ENCODE peak calls at places on chromosome 12, in four cellular contexts. One of them, this sample, is unnamed.

GRCh38 chr12:3205742-3206519 is 128.8 kb downstream of the TSPAN9 start:
- DNase-seq in GM12878: no peak
- DNase-seq in HepG2: no peak
- DNase-seq in K562: no peak
- DNase-seq in this sample: no peak

GRCh38 chr12:20865873-20866272 is 55.4 kb downstream of the SLCO1B3 start:
- DNase-seq in GM12878: no peak
- DNase-seq in HepG2: no peak
- DNase-seq in K562: no peak
- DNase-seq in this sample: no peak

GRCh38 chr12:48422060-48422459 is 50.3 kb upstream of the ANP32D start:
- DNase-seq in GM12878: no peak
- DNase-seq in HepG2: no peak
- DNase-seq in K562: no peak
- DNase-seq in this sample: no peak

GRCh38 chr12:53180931-53181645 is 363 bp upstream of the CSAD start:
- DNase-seq in HepG2: peak
- DNase-seq in GM12878: no peak
- DNase-seq in K562: peak
- DNase-seq in this sample: peak

GRCh38 chr12:91628656-91629055 is 446.0 kb upstream of the DCN start:
- DNase-seq in GM12878: no peak
- DNase-seq in K562: no peak
- DNase-seq in HepG2: no peak
- DNase-seq in this sample: no peak

GRCh38 chr12:6141048-6141447 is 16.6 kb upstream of the VWF start:
- DNase-seq in K562: no peak
- DNase-seq in HepG2: no peak
- DNase-seq in GM12878: no peak
- DNase-seq in this sample: no peak

GRCh38 chr12:60148831-60149230 is 553.0 kb downstream of the SLC16A7 start:
- DNase-seq in K562: no peak
- DNase-seq in HepG2: no peak
- DNase-seq in GM12878: no peak
- DNase-seq in this sample: no peak

GRCh38 chr12:93153321-93153720 is 224.2 kb upstream of the EEA1 start:
- DNase-seq in K562: no peak
- DNase-seq in HepG2: no peak
- DNase-seq in GM12878: no peak
- DNase-seq in this sample: no peak

GRCh38 chr12:107366322-107366721 is 273.0 kb upstream of the CRY1 start:
- DNase-seq in HepG2: no peak
- DNase-seq in GM12878: no peak
- DNase-seq in K562: no peak
- DNase-seq in this sample: no peak

GRCh38 chr12:46212108-46212982 is 56.5 kb downstream of the SLC38A1 start:
- DNase-seq in GM12878: no peak
- DNase-seq in HepG2: no peak
- DNase-seq in K562: no peak
- DNase-seq in this sample: no peak

GRCh38 chr12:54495327-54495726 is 2.2 kb upstream of the NCKAP1L start:
- DNase-seq in HepG2: no peak
- DNase-seq in GM12878: no peak
- DNase-seq in K562: no peak
- DNase-seq in this sample: no peak

GRCh38 chr12:124323771-124324530 is 29.1 kb downstream of the RFLNA start:
- DNase-seq in K562: no peak
- DNase-seq in GM12878: no peak
- DNase-seq in HepG2: no peak
- DNase-seq in this sample: no peak

GRCh38 chr12:92253301-92253700 is 107.7 kb upstream of the BTG1 start:
- DNase-seq in K562: no peak
- DNase-seq in GM12878: no peak
- DNase-seq in HepG2: no peak
- DNase-seq in this sample: no peak

GRCh38 chr12:49671051-49671765 is 36.0 kb downstream of the FMNL3 start:
- DNase-seq in GM12878: no peak
- DNase-seq in HepG2: no peak
- DNase-seq in K562: no peak
- DNase-seq in this sample: no peak

GRCh38 chr12:90211017-90211416 is 502.4 kb upstream of the ATP2B1 start:
- DNase-seq in K562: no peak
- DNase-seq in HepG2: no peak
- DNase-seq in GM12878: no peak
- DNase-seq in this sample: no peak

GRCh38 chr12:103779410-103780092 is 61.5 kb downstream of the NT5DC3 start:
- DNase-seq in HepG2: no peak
- DNase-seq in K562: no peak
- DNase-seq in GM12878: no peak
- DNase-seq in this sample: no peak

GRCh38 chr12:27179399-27180214 is 64.5 kb upstream of the STK38L start:
- DNase-seq in HepG2: peak
- DNase-seq in GM12878: peak
- DNase-seq in K562: no peak
- DNase-seq in this sample: peak

GRCh38 chr12:114848661-114849060 is 164.7 kb upstream of the TBX3 start:
- DNase-seq in K562: no peak
- DNase-seq in GM12878: no peak
- DNase-seq in HepG2: no peak
- DNase-seq in this sample: no peak

GRCh38 chr12:12721251-12721689 is 4.1 kb downstream of the CDKN1B start:
- DNase-seq in HepG2: no peak
- DNase-seq in K562: no peak
- DNase-seq in GM12878: no peak
- DNase-seq in this sample: no peak

GRCh38 chr12:60263146-60263545 is 667.3 kb downstream of the SLC16A7 start:
- DNase-seq in K562: no peak
- DNase-seq in HepG2: no peak
- DNase-seq in GM12878: no peak
- DNase-seq in this sample: no peak

GRCh38 chr12:75488553-75488952 is 8.0 kb downstream of the GLIPR1 start:
- DNase-seq in K562: peak
- DNase-seq in GM12878: no peak
- DNase-seq in HepG2: peak
- DNase-seq in this sample: peak

GRCh38 chr12:6553051-6553868 is 2.6 kb downstream of the IFFO1 start:
- DNase-seq in GM12878: no peak
- DNase-seq in K562: no peak
- DNase-seq in HepG2: no peak
- DNase-seq in this sample: no peak

GRCh38 chr12:26182377-26182776 is 13.0 kb upstream of the SSPN start:
- DNase-seq in K562: no peak
- DNase-seq in GM12878: no peak
- DNase-seq in HepG2: no peak
- DNase-seq in this sample: no peak

GRCh38 chr12:123897221-123897620 is 75.4 kb downstream of the CCDC92 start:
- DNase-seq in HepG2: no peak
- DNase-seq in GM12878: no peak
- DNase-seq in K562: no peak
- DNase-seq in this sample: no peak

GRCh38 chr12:54579696-54580333 is 8.6 kb downstream of the PPP1R1A start:
- DNase-seq in K562: peak
- DNase-seq in HepG2: peak
- DNase-seq in GM12878: no peak
- DNase-seq in this sample: peak

GRCh38 chr12:49933793-49934192 is 16.7 kb upstream of the AQP2 start:
- DNase-seq in GM12878: no peak
- DNase-seq in HepG2: no peak
- DNase-seq in K562: no peak
- DNase-seq in this sample: no peak

GRCh38 chr12:88207921-88208640 is 66.0 kb downstream of the TMTC3 start:
- DNase-seq in K562: no peak
- DNase-seq in HepG2: no peak
- DNase-seq in GM12878: no peak
- DNase-seq in this sample: no peak

GRCh38 chr12:69897744-69898143 is 72.7 kb downstream of the MYRFL start:
- DNase-seq in K562: no peak
- DNase-seq in GM12878: no peak
- DNase-seq in HepG2: no peak
- DNase-seq in this sample: no peak

GRCh38 chr12:49705479-49706267 is 1.5 kb downstream of the FMNL3 start:
- DNase-seq in GM12878: no peak
- DNase-seq in K562: no peak
- DNase-seq in HepG2: peak
- DNase-seq in this sample: no peak

GRCh38 chr12:122394626-122395194 is 27.8 kb downstream of the CLIP1 start:
- DNase-seq in HepG2: no peak
- DNase-seq in K562: no peak
- DNase-seq in GM12878: no peak
- DNase-seq in this sample: no peak

GRCh38 chr12:6925543-6926279 is 2.0 kb upstream of the ATN1 start:
- DNase-seq in GM12878: no peak
- DNase-seq in HepG2: no peak
- DNase-seq in K562: no peak
- DNase-seq in this sample: no peak

GRCh38 chr12:108035372-108035771 is 93.7 kb upstream of the WSCD2 start:
- DNase-seq in HepG2: no peak
- DNase-seq in K562: no peak
- DNase-seq in GM12878: no peak
- DNase-seq in this sample: no peak

GRCh38 chr12:31570880-31571279 is 20.1 kb downstream of the DENND5B start:
- DNase-seq in K562: no peak
- DNase-seq in HepG2: peak
- DNase-seq in GM12878: no peak
- DNase-seq in this sample: no peak

GRCh38 chr12:31578632-31579031 is 12.3 kb downstream of the DENND5B start:
- DNase-seq in HepG2: no peak
- DNase-seq in GM12878: no peak
- DNase-seq in K562: no peak
- DNase-seq in this sample: no peak

GRCh38 chr12:31572900-31573299 is 18.0 kb downstream of the DENND5B start:
- DNase-seq in HepG2: no peak
- DNase-seq in K562: no peak
- DNase-seq in GM12878: no peak
- DNase-seq in this sample: no peak

DNA sequence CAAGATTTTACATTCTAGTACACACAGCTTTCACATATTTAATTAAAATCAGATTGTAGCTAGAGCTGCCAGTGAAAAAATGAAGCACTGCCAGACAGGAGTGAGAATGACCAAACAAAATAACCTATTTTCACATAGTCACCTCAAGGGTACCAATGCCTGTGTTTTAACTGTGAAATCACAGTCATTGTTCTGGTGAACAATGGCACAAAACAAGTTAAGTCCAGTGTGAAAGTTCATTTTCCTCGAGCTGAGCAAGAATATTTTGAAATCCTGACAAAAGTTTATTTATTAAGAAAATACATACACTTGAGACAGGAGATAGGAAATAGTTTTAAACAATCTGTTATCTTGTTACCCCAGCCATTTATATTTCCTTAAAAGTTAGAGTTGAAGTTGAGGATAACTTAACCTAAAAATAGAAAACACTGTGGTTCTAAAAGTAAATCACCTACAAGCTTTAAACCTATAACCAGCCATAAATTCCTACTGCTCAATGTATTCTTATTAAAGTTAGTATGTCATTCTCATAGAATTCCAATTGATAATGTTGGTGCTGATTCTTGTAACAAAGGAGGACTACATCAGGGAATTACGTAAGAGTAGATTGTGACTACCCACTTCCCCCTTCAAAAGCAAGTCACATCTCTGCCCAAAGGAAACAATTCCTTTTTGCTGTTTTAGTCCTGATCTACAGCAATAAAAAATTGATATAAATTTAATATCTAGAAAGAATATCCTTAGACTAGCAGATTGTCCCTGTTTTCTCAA is 15.9 kb downstream of the DENND5B start:
- DNase-seq in HepG2: peak
- DNase-seq in K562: no peak
- DNase-seq in GM12878: no peak
- DNase-seq in this sample: no peak
- TF ChIP-seq FOXM1 in HepG2: no peak
- TF ChIP-seq FOXM1 in K562: no peak
- TF ChIP-seq FOXM1 in GM12878: no peak
- TF ChIP-seq FOXM1 in this sample: no peak

GRCh38 chr12:4216542-4216927 is 57.0 kb upstream of the CCND2 start:
- DNase-seq in K562: no peak
- DNase-seq in HepG2: no peak
- DNase-seq in GM12878: no peak
- DNase-seq in this sample: no peak

GRCh38 chr12:4214912-4215861 is 58.4 kb upstream of the CCND2 start:
- DNase-seq in K562: peak
- DNase-seq in GM12878: peak
- DNase-seq in HepG2: no peak
- DNase-seq in this sample: no peak

GRCh38 chr12:4220489-4220888 is 53.1 kb upstream of the CCND2 start:
- DNase-seq in K562: no peak
- DNase-seq in HepG2: no peak
- DNase-seq in GM12878: no peak
- DNase-seq in this sample: no peak

GRCh38 chr12:4215862-4216541 is 57.6 kb upstream of the CCND2 start:
- DNase-seq in HepG2: no peak
- DNase-seq in K562: no peak
- DNase-seq in GM12878: peak
- DNase-seq in this sample: no peak

DNA sequence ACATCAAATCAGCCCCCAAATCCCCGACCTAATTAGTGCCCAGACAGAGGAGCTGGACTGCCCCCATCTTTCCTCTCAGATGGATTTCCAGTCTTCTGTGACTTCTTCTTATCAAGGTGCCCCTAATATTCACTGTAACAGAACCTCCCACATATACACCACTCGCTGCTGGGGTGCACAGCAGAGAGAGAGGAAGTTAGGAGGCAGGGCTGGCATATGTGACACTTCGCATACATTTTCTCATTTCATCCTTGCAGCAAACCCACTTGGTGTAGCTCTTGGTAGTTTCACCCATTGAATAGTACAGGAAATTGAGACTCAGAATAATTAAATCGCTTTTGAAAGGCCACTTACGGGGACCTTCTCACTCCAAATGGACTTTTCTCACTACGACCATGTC is 56.5 kb upstream of the CCND2 start:
- DNase-seq in GM12878: no peak
- DNase-seq in K562: no peak
- DNase-seq in HepG2: no peak
- DNase-seq in this sample: no peak
- TF ChIP-seq TARDBP in GM12878: no peak
- TF ChIP-seq TARDBP in K562: no peak
- TF ChIP-seq TARDBP in HepG2: no peak
- TF ChIP-seq TARDBP in this sample: no peak

DNA sequence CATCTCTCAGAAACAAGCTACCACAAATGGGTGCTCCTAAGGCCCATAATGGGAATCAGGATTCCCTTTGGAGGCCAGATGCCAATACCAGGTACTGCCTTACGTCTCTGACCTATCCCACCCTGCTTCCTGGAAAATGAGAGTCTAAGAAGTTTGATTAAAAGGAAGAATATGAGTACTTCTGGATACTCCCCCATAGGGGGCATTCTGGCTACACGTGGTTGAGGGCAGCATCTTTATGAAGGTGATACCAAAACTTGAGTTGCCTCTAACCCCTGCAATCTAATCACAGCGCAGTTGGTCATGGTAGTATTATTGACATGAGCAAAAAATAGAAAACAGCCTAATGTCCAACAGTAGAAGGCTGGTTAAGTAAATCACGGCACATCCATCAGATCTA is 184.2 kb upstream of the LHX5 start:
- DNase-seq in HepG2: no peak
- DNase-seq in GM12878: no peak
- DNase-seq in K562: no peak
- DNase-seq in this sample: no peak
- TF ChIP-seq FOXM1 in HepG2: no peak
- TF ChIP-seq FOXM1 in GM12878: no peak
- TF ChIP-seq FOXM1 in K562: no peak
- TF ChIP-seq FOXM1 in this sample: no peak

GRCh38 chr12:29398495-29398894 is 17.5 kb upstream of the ERGIC2 start:
- DNase-seq in K562: no peak
- DNase-seq in HepG2: no peak
- DNase-seq in GM12878: no peak
- DNase-seq in this sample: no peak
- TF ChIP-seq TARDBP in K562: no peak
- TF ChIP-seq TARDBP in HepG2: no peak
- TF ChIP-seq TARDBP in GM12878: no peak
- TF ChIP-seq TARDBP in this sample: no peak

This sample was measured in HEK293T.